ENCODE peak calls at places on chromosomes 16 and 17, in four cellular contexts. V is AG09319, R is omental fat pad, S is psoas muscle. Z is an unnamed sample.

GRCh38 chr17:731943-732787 is at the start of gene TLCD3A:
- DNase-seq in S (peak; percentile 84), V (no peak), R (no peak), Z (peak; percentile 77)

GRCh38 chr17:78588258-78589030 is 11.2 kb upstream of the DNAH17 start:
- DNase-seq in S (peak; percentile 12), R (no peak), V (no peak), Z (no peak)

GRCh38 chr16:67087291-67087690 is 22.4 kb upstream of the PHAF1 start:
- DNase-seq in R (no peak), S (no peak), V (no peak), Z (no peak)

GRCh38 chr16:23803591-23804123 is 32.1 kb upstream of the PRKCB start:
- DNase-seq in R (no peak), V (no peak), S (peak; percentile 46), Z (no peak)

GRCh38 chr17:69764137-69764536 is 310.9 kb upstream of the KCNJ16 start:
- DNase-seq in V (peak; percentile 8), S (no peak), R (no peak), Z (no peak)

GRCh38 chr17:27651411-27652345 is 20.7 kb downstream of the LGALS9 start:
- DNase-seq in R (peak; percentile 80), V (no peak), S (peak; percentile 79), Z (peak; percentile 65)

GRCh38 chr16:11497329-11497805 is 89.4 kb downstream of the LITAF start:
- DNase-seq in S (peak; percentile 96), V (peak; percentile 20), R (peak; percentile 37), Z (no peak)

GRCh38 chr17:76383645-76384221 is 676 bp upstream of the SPHK1 start:
- DNase-seq in S (peak; percentile 78), V (no peak), R (no peak), Z (no peak)

GRCh38 chr17:45052052-45052772 is 780 bp upstream of the DCAKD start:
- DNase-seq in S (peak; percentile 66), V (no peak), R (no peak), Z (peak; percentile 50)

GRCh38 chr17:75270966-75271232 is at the start of gene MIF4GD:
- DNase-seq in S (no peak), V (no peak), R (no peak), Z (no peak)

GRCh38 chr17:81365148-81365600 is 30.1 kb upstream of the BAHCC1 start:
- DNase-seq in V (no peak), R (no peak), S (peak; percentile 75), Z (no peak)

GRCh38 chr16:66378739-66379570 is 12.5 kb downstream of the CDH5 start:
- DNase-seq in V (no peak), S (no peak), R (no peak), Z (no peak)

GRCh38 chr17:61409301-61410099 is 9.9 kb downstream of the TBX2 start:
- DNase-seq in V (peak; percentile 66), R (no peak), S (peak; percentile 79), Z (peak; percentile 83)

GRCh38 chr16:81443688-81444447 is 740 bp upstream of the CMIP start:
- DNase-seq in R (no peak), S (peak; percentile 70), V (no peak), Z (peak; percentile 59)

GRCh38 chr17:74639704-74640142 is 16.2 kb upstream of the CD300E start:
- DNase-seq in S (no peak), V (no peak), R (no peak), Z (no peak)

GRCh38 chr16:64380751-64381150 is 741.1 kb downstream of the CDH11 start:
- DNase-seq in R (no peak), S (no peak), V (no peak), Z (no peak)

GRCh38 chr17:27207073-27207511 is 86.8 kb upstream of the WSB1 start:
- DNase-seq in V (peak; percentile 20), R (no peak), S (no peak), Z (no peak)

GRCh38 chr16:27314161-27314723 is 468 bp downstream of the IL4R start:
- DNase-seq in R (peak; percentile 66), S (peak; percentile 66), V (peak; percentile 77), Z (no peak)

GRCh38 chr17:62816282-62816839 is 8.2 kb upstream of the MARCHF10 start:
- DNase-seq in V (no peak), S (no peak), R (no peak), Z (no peak)

GRCh38 chr17:2222901-2223616 is 80.5 kb downstream of the SMG6 start:
- DNase-seq in S (peak; percentile 84), R (no peak), V (no peak), Z (no peak)

GRCh38 chr16:50673496-50674275 is 7.4 kb downstream of the SNX20 start:
- DNase-seq in V (no peak), S (no peak), R (no peak), Z (no peak)

GRCh38 chr16:75263963-75264445 is 12.6 kb upstream of the BCAR1 start:
- DNase-seq in R (no peak), V (no peak), S (peak; percentile 91), Z (no peak)

GRCh38 chr17:22506861-22507260 is 814.5 kb downstream of the KCNJ18 start:
- DNase-seq in V (no peak), S (no peak), R (no peak), Z (no peak)

GRCh38 chr16:10514369-10515055 is 65.9 kb downstream of the EMP2 start:
- DNase-seq in R (no peak), S (no peak), V (peak; percentile 39), Z (peak; percentile 48)

GRCh38 chr17:49038544-49038943 is 41.4 kb downstream of the IGF2BP1 start:
- DNase-seq in S (no peak), R (no peak), V (no peak), Z (no peak)

GRCh38 chr17:19374136-19374535 is 4.2 kb upstream of the MAPK7 start:
- DNase-seq in V (no peak), R (no peak), S (no peak), Z (no peak)

DNA sequence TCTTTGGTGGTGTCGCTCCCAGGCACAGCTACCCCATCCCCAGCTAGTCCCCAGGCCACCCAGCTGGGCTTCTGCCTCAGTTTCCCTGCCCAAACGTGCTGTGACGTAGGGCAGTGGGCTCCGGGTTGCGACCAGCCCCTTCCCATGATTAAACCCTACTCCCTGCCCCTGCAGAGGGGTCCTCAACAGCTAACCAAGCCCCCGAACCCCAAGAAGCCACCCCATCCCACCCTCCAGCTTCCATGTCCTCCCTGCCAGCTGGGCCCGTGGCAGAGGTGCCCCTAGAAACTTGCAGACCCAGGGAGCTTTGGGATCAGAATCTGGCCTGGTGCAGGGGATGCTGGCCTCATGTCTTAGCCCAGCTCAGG is 879 bp upstream of the NTN3 start:
- DNase-seq in V (no peak), R (no peak), S (no peak), Z (no peak)
- TF ChIP-seq CTCF in V (no peak), R (no peak), S (no peak), Z (no peak)

GRCh38 chr17:82419471-82419995 is 1.1 kb upstream of the OGFOD3 start:
- DNase-seq in R (no peak), S (no peak), V (no peak), Z (no peak)

GRCh38 chr17:82428546-82428945 is 10.2 kb upstream of the OGFOD3 start:
- DNase-seq in S (no peak), V (no peak), R (no peak), Z (no peak)

GRCh38 chr17:82429824-82430223 is 11.4 kb upstream of the OGFOD3 start:
- DNase-seq in V (no peak), S (no peak), R (no peak), Z (no peak)

GRCh38 chr17:82424001-82424862 is 5.8 kb upstream of the OGFOD3 start:
- DNase-seq in S (no peak), R (no peak), V (peak; percentile 4), Z (no peak)

DNA sequence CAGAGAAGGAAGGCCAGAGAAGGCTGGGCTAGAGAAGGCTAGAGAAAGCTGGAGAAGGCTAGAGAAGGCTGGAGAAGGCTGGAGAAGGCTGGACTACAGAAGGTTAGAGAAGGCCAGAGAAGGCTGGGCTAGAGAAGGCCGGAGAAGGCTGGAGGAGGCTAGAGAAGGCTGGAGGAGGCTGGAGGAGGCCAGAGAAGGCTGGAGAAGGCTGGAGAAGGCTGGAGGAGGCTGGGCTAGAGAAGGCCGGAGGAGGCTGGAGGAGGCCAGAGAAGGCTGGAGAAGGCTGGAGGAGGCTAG is 6.4 kb upstream of the OGFOD3 start:
- DNase-seq in V (no peak), S (no peak), R (no peak), Z (no peak)
- TF ChIP-seq CTCF in V (no peak), S (no peak), R (no peak), Z (no peak)

GRCh38 chr17:37068266-37068665 is 119.5 kb downstream of the AATF start:
- DNase-seq in S (no peak), V (no peak), R (no peak), Z (no peak)
- TF ChIP-seq CTCF in S (no peak), V (no peak), R (no peak), Z (no peak)

GRCh38 chr16:80369138-80369537 is 171.7 kb upstream of the DYNLRB2 start:
- DNase-seq in S (no peak), V (no peak), R (no peak), Z (no peak)

GRCh38 chr16:80367037-80367658 is 173.6 kb upstream of the DYNLRB2 start:
- DNase-seq in S (no peak), V (no peak), R (no peak), Z (no peak)

GRCh38 chr16:80372341-80372740 is 168.5 kb upstream of the DYNLRB2 start:
- DNase-seq in S (no peak), R (no peak), V (no peak), Z (no peak)

GRCh38 chr16:80366023-80366422 is 174.8 kb upstream of the DYNLRB2 start:
- DNase-seq in V (no peak), S (no peak), R (no peak), Z (no peak)

DNA sequence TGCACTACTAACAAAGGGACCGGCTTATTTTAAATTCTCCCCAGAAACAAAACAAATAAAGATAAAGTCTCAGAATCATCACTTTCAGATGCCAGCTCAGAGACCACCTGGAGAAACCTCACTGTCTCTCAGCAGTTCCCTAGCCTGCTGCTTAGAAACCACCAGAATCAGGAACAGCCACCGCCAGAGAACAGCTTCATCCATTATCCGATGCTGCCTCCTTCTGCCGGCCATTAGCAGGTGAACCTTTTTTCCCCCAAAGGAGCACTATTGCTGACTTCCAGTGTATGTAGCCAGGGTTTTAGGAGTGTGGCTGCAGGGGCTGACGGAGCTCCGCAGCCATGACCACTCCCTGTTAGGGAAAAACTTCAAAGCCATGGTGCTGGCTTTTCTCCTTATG is 171.2 kb upstream of the DYNLRB2 start:
- DNase-seq in R (no peak), S (no peak), V (peak; percentile 31), Z (peak; percentile 49)
- TF ChIP-seq CTCF in R (no peak), S (no peak), V (peak; percentile 89), Z (no peak)

GRCh38 chr17:55418369-55419268 is 3.0 kb downstream of the MMD start:
- DNase-seq in R (no peak), V (no peak), S (no peak), Z (no peak)
- TF ChIP-seq CTCF in R (no peak), V (no peak), S (no peak), Z (no peak)